ENCODE peak calls at places on chromosomes 5 and 9, in six cellular contexts. A, M, H, U, F and S are unnamed samples.

GRCh38 chr5:61307196-61307590 is 24.9 kb upstream of the ZSWIM6 start:
- DNase-seq in M (no peak), A (no peak), F (no peak), U (no peak), H (no peak), S (no peak)

GRCh38 chr5:1543398-1544293 is 19.9 kb upstream of the LPCAT1 start:
- DNase-seq in A (peak), F (peak), H (peak), M (no peak), U (no peak), S (peak)

GRCh38 chr9:104810421-104811339 is 46.8 kb downstream of the NIPSNAP3B start:
- DNase-seq in F (no peak), U (no peak), M (no peak), H (no peak), A (no peak), S (peak)

GRCh38 chr5:52802272-52803011 is 14.7 kb downstream of the ITGA1 start:
- DNase-seq in U (no peak), M (no peak), F (no peak), H (no peak), A (no peak), S (no peak)

GRCh38 chr5:14880688-14881087 is 9.1 kb upstream of the ANKH start:
- DNase-seq in H (no peak), M (no peak), F (no peak), A (no peak), U (no peak), S (no peak)

GRCh38 chr9:98760231-98760630 is 36.1 kb downstream of the ANKS6 start:
- DNase-seq in F (no peak), M (no peak), H (no peak), A (no peak), U (no peak), S (no peak)

GRCh38 chr5:172683696-172684464 is 42.8 kb downstream of the NEURL1B start:
- DNase-seq in F (no peak), A (no peak), H (no peak), M (no peak), U (no peak), S (no peak)

GRCh38 chr9:79662553-79662956 is 90.8 kb downstream of the TLE4 start:
- DNase-seq in U (no peak), M (no peak), A (no peak), F (no peak), H (no peak), S (no peak)

GRCh38 chr9:90127923-90128322 is 514.7 kb downstream of the DIRAS2 start:
- DNase-seq in A (no peak), F (no peak), H (no peak), M (no peak), U (no peak), S (no peak)

GRCh38 chr5:52864376-52864775 is 76.7 kb downstream of the ITGA1 start:
- DNase-seq in A (no peak), U (no peak), F (no peak), H (no peak), M (no peak), S (no peak)

GRCh38 chr5:131976414-131977211 is 31.1 kb upstream of the MEIKIN start:
- DNase-seq in F (no peak), M (no peak), U (no peak), A (no peak), H (peak), S (no peak)

GRCh38 chr5:82917584-82917983 is 159.6 kb downstream of the TMEM167A start:
- DNase-seq in H (no peak), M (no peak), A (no peak), U (no peak), F (no peak), S (no peak)

GRCh38 chr9:74120470-74120869 is 376.7 kb upstream of the RORB start:
- DNase-seq in M (no peak), U (no peak), A (no peak), H (no peak), F (no peak), S (no peak)

GRCh38 chr9:8863886-8864881 is 1064.6 kb upstream of the DMAC1 start:
- DNase-seq in A (no peak), H (no peak), U (no peak), M (no peak), F (no peak), S (no peak)

GRCh38 chr9:128503870-128504269 is 649 bp upstream of the GLE1 start:
- DNase-seq in F (no peak), M (no peak), U (no peak), A (no peak), H (peak), S (peak)

GRCh38 chr5:135891804-135892203 is 3.8 kb downstream of the IL9 start:
- DNase-seq in U (no peak), H (no peak), A (no peak), M (no peak), F (no peak), S (no peak)
- TF ChIP-seq CTCF in U (no peak), H (no peak), A (no peak), M (no peak), F (no peak), S (no peak)

GRCh38 chr5:39148983-39149534 is 70.3 kb downstream of the FYB1 start:
- DNase-seq in H (no peak), U (no peak), M (no peak), A (no peak), F (no peak), S (no peak)
- TF ChIP-seq CTCF in H (peak), U (no peak), M (peak), A (no peak), F (peak), S (peak)

DNA sequence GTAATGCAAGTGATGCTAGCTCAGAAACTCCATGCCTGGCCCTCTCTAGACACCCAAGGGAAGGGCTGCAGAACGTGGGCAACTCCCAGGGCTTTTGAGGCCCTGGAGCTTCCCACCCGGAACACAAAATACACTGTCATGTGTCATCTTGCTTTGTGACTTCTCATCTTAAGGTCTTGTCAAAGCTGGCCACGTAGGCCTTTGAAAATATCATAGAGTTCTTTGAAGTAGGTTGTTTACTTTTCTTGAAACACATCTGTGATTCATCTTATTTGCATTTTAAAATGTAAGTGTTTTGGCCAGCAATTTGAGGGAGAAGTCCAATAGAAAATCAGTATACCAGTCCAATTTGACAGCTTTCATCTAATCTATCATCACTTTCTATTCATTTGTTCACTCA is 40.2 kb upstream of the PALM2AKAP2 start:
- DNase-seq in U (no peak), H (no peak), M (no peak), F (no peak), A (no peak), S (no peak)
- TF ChIP-seq CTCF in U (no peak), H (no peak), M (no peak), F (no peak), A (no peak), S (no peak)

DNA sequence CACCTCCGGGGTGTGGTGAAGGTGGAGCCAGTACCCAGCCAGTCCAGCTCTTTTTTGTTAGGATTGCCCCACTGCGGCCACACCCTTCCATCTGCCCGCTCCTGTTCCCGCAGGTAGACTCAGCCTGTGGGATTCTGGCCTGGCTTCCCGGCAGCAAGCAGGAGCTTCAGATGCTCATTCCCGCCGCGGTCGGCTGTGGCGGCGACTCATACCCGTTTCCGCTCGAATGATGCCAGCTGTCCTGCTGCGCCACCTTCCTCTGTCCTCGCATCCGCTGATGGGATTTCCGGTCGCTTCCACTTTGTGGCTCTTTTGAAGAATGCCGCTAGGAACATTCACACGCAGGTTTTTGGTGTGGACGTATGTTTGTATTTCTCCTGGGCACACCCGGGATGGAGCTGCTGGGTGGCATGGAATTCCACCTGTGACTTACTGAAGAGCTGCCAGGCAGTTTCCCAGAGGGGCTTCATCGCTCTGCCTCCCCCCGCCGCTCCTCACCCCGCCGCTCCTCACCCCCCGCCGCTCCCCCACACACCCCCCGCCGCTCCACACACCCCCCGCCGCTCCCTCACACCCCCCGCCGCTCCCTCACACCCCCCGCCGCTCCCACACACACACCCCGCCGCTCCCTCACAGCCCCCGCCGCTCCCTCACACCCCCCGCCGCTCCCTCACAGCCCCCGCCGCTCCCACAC is 60.3 kb downstream of the TENT4A start:
- DNase-seq in H (no peak), A (no peak), F (no peak), U (no peak), M (no peak), S (no peak)
- TF ChIP-seq CTCF in H (no peak), A (no peak), F (no peak), U (no peak), M (no peak), S (no peak)

DNA sequence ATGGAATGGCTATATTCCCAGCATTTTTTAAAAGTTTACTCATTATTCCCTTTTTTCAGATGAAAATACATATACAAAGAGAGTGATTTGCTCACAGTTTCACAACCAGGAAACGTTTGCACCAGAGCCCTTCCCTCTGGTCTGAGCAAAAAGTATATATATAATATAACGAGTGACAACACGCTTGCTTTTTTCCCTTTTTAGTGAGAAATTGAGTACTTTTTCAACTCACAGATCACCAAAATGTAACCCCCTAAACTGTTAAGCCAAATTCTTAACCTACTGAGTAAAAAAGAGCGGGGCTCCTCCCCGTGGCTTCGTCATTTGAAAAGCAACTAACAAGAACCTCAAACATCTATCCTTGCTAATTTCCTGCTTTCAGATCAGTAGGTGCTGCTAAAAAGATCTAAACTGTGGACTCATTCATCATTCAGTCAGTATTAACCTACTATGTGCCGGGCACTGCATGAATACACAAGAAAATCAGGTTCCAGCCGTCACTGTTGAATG is 955 bp upstream of the PTBP3 start:
- DNase-seq in M (no peak), F (no peak), H (no peak), A (no peak), U (no peak), S (peak)
- TF ChIP-seq CTCF in M (no peak), F (no peak), H (no peak), A (no peak), U (no peak), S (no peak)

GRCh38 chr9:27470291-27470805 is 53.7 kb upstream of the IFNK start:
- DNase-seq in M (no peak), U (no peak), F (no peak), H (no peak), A (no peak), S (no peak)
- TF ChIP-seq CTCF in M (no peak), U (no peak), F (no peak), H (no peak), A (no peak), S (no peak)